ENCODE peak calls at places on chromosomes 1 and 21, in five cellular contexts. X, J, B, R and G are unnamed samples.

GRCh38 chr1:53575141-53575947 is 116.1 kb downstream of the DMRTB1 start:
- DNase-seq in X (no peak), J (no peak), B (no peak), R (no peak), G (no peak)

GRCh38 chr1:153608742-153609584 is 4.0 kb downstream of the S100A16 start:
- DNase-seq in X (no peak), J (no peak), B (peak), R (no peak), G (peak)

GRCh38 chr1:225461533-225462428 is 33.9 kb upstream of the LBR start:
- DNase-seq in X (no peak), J (no peak), B (no peak), R (no peak), G (no peak)

GRCh38 chr1:243642936-243643335 is 207.1 kb downstream of the AKT3 start:
- DNase-seq in X (no peak), J (no peak), B (no peak), R (no peak), G (no peak)

GRCh38 chr1:150410582-150411101 is 46.7 kb downstream of the RPRD2 start:
- DNase-seq in X (no peak), J (no peak), B (peak), R (no peak), G (no peak)

GRCh38 chr1:9129391-9130041 is 614 bp upstream of the GPR157 start:
- DNase-seq in X (peak), J (peak), B (no peak), R (peak), G (peak)

GRCh38 chr1:163378554-163378953 is 56.8 kb downstream of the NUF2 start:
- DNase-seq in X (no peak), J (no peak), B (no peak), R (no peak), G (no peak)

GRCh38 chr1:154186177-154186576 is 5.7 kb downstream of the TPM3 start:
- DNase-seq in X (peak), J (peak), B (no peak), R (peak), G (no peak)

GRCh38 chr1:191290441-191290840 is 812.8 kb upstream of the BRINP3 start:
- DNase-seq in X (no peak), J (no peak), B (peak), R (no peak), G (no peak)

GRCh38 chr1:30083800-30084464 is 639.5 kb downstream of the MATN1 start:
- DNase-seq in X (no peak), J (no peak), B (peak), R (no peak), G (no peak)

GRCh38 chr1:6445062-6445763 is 20.6 kb downstream of the ESPN start:
- DNase-seq in X (peak), J (no peak), B (no peak), R (no peak), G (peak)

GRCh38 chr1:245240648-245241165 is 85.9 kb downstream of the KIF26B start:
- DNase-seq in X (no peak), J (no peak), B (no peak), R (no peak), G (no peak)

GRCh38 chr1:6005276-6005917 is 13.2 kb upstream of the NPHP4 start:
- DNase-seq in X (no peak), J (no peak), B (no peak), R (no peak), G (no peak)

GRCh38 chr1:172002725-172003345 is 161.5 kb downstream of the DNM3 start:
- DNase-seq in X (peak), J (no peak), B (peak), R (no peak), G (peak)

GRCh38 chr1:14522331-14523241 is 75.9 kb upstream of the KAZN start:
- DNase-seq in X (no peak), J (no peak), B (no peak), R (no peak), G (no peak)

GRCh38 chr1:203309115-203309429 is 3.8 kb downstream of the BTG2 start:
- DNase-seq in X (no peak), J (no peak), B (no peak), R (no peak), G (no peak)

GRCh38 chr1:180415985-180416633 is 86.3 kb downstream of the ACBD6 start:
- DNase-seq in X (no peak), J (no peak), B (no peak), R (no peak), G (no peak)

GRCh38 chr21:22898061-22898460 is 1899.9 kb downstream of the NCAM2 start:
- DNase-seq in X (no peak), J (no peak), B (no peak), R (no peak), G (no peak)